ENCODE peak calls at places on chromosome 3, in four cellular contexts. B is breast epithelium, Z is IMR-90, C is uterus. X is an unnamed sample. For H3K36me3 and H3K4me1, the result is how much of the 10 kb centered on the place peaks cover.

GRCh38 chr3:148329481-148330220 is 368.1 kb upstream of the AGTR1 start:
- DNase-seq in B (no peak), Z (peak), C (no peak), X (no peak)

GRCh38 chr3:145557405-145557804 is 603.6 kb downstream of the PLOD2 start:
- DNase-seq in B (no peak), Z (no peak), C (no peak), X (no peak)

GRCh38 chr3:13753926-13754325 is 125.9 kb downstream of the WNT7A start:
- DNase-seq in B (no peak), Z (no peak), C (no peak), X (no peak)

GRCh38 chr3:4413467-4413866 is 53.6 kb downstream of the SUMF1 start:
- DNase-seq in B (no peak), Z (no peak), C (no peak), X (no peak)

GRCh38 chr3:4983739-4984510 is 4.7 kb downstream of the BHLHE40 start:
- DNase-seq in B (no peak), Z (peak), C (peak), X (peak)

GRCh38 chr3:147099076-147099475 is 307.3 kb downstream of the ZIC4 start:
- DNase-seq in B (no peak), Z (no peak), C (no peak), X (no peak)

GRCh38 chr3:30319713-30320112 is 286.7 kb upstream of the TGFBR2 start:
- DNase-seq in B (no peak), Z (peak), C (no peak), X (peak)

GRCh38 chr3:111846717-111847116 is 12.3 kb upstream of the PHLDB2 start:
- DNase-seq in B (no peak), Z (peak), C (no peak), X (no peak)

GRCh38 chr3:14411988-14412387 is 9.6 kb downstream of the SLC6A6 start:
- DNase-seq in B (no peak), Z (no peak), C (no peak), X (no peak)

GRCh38 chr3:47961815-47962606 is 54.2 kb downstream of the MAP4 start:
- DNase-seq in B (peak), Z (no peak), C (no peak), X (no peak)

GRCh38 chr3:106088270-106088669 is 219.5 kb upstream of the CBLB start:
- DNase-seq in B (no peak), Z (peak), C (no peak), X (no peak)

GRCh38 chr3:39068556-39068955 is 16.7 kb downstream of the WDR48 start:
- DNase-seq in B (no peak), Z (no peak), C (no peak), X (no peak)

GRCh38 chr3:157130138-157130880 is 29.6 kb downstream of the CCNL1 start:
- DNase-seq in B (peak), Z (peak), C (peak), X (peak)

GRCh38 chr3:196207159-196207832 is 3.9 kb downstream of the ZDHHC19 start:
- DNase-seq in B (no peak), Z (no peak), C (no peak), X (peak)

GRCh38 chr3:113485161-113485609 is 29.8 kb downstream of the SPICE1 start:
- DNase-seq in B (no peak), Z (no peak), C (no peak), X (no peak)

GRCh38 chr3:9068044-9068443 is 104.8 kb upstream of the RAD18 start:
- DNase-seq in B (no peak), Z (no peak), C (no peak), X (no peak)

GRCh38 chr3:47010050-47010712 is 30.7 kb downstream of the NBEAL2 start:
- DNase-seq in B (no peak), Z (no peak), C (peak), X (peak)

GRCh38 chr3:175983369-175983768 is 1124.2 kb downstream of the NAALADL2 start:
- DNase-seq in B (no peak), Z (peak), C (no peak), X (no peak)

GRCh38 chr3:123143669-123144411 is 57.9 kb upstream of the SEC22A start:
- DNase-seq in B (no peak), Z (peak), C (no peak), X (no peak)

GRCh38 chr3:138213373-138214085 is 26.4 kb downstream of the ARMC8 start:
- DNase-seq in B (no peak), Z (peak), C (no peak), X (no peak)

GRCh38 chr3:122745365-122746021 is 48.1 kb downstream of the HSPBAP1 start:
- DNase-seq in B (no peak), Z (peak), C (no peak), X (no peak)

GRCh38 chr3:56915969-56916586 is 114.3 kb upstream of the ARHGEF3 start:
- DNase-seq in B (no peak), Z (no peak), C (no peak), X (peak)

GRCh38 chr3:49803464-49804140 is 541 bp downstream of the INKA1 start:
- DNase-seq in B (peak), Z (peak), C (peak), X (no peak)

GRCh38 chr3:112635674-112636073 is 5.3 kb downstream of the CCDC80 start:
- DNase-seq in B (no peak), Z (peak), C (peak), X (no peak)

GRCh38 chr3:27610800-27611199 is 111.3 kb downstream of the EOMES start:
- DNase-seq in B (no peak), Z (no peak), C (no peak), X (no peak)

GRCh38 chr3:42704136-42704841 is 1.7 kb upstream of the HHATL start:
- DNase-seq in B (no peak), Z (no peak), C (no peak), X (no peak)

GRCh38 chr3:59535791-59536221 is 486.0 kb upstream of the CFAP20DC start:
- DNase-seq in B (no peak), Z (peak), C (no peak), X (no peak)

GRCh38 chr3:174538116-174538515 is 321.0 kb upstream of the NAALADL2 start:
- DNase-seq in B (no peak), Z (no peak), C (no peak), X (no peak)

GRCh38 chr3:57952208-57952631 is 56.0 kb upstream of the FLNB start:
- DNase-seq in B (peak), Z (peak), C (peak), X (peak)

GRCh38 chr3:29280675-29281264 is at the start of gene RBMS3:
- DNase-seq in B (peak), Z (peak), C (peak), X (peak)

GRCh38 chr3:122184591-122184929 is 1.1 kb downstream of the CASR start:
- DNase-seq in B (no peak), Z (no peak), C (no peak), X (no peak)

GRCh38 chr3:39234705-39235104 is 42.3 kb upstream of the XIRP1 start:
- DNase-seq in B (no peak), Z (no peak), C (no peak), X (no peak)

GRCh38 chr3:78281381-78281780 is 1241.5 kb downstream of the ROBO2 start:
- DNase-seq in B (no peak), Z (no peak), C (no peak), X (no peak)

GRCh38 chr3:111534701-111535100 is 7.3 kb upstream of the CD96 start:
- DNase-seq in B (no peak), Z (peak), C (no peak), X (no peak)

GRCh38 chr3:121482651-121483050 is 63.1 kb downstream of the POLQ start:
- DNase-seq in B (no peak), Z (peak), C (no peak), X (no peak)

GRCh38 chr3:194272221-194272620 is 78.9 kb downstream of the CPN2 start:
- DNase-seq in B (peak), Z (no peak), C (no peak), X (no peak)

GRCh38 chr3:54957711-54958110 is 29.9 kb upstream of the LRTM1 start:
- DNase-seq in B (no peak), Z (peak), C (no peak), X (no peak)

GRCh38 chr3:45832691-45833090 is 9.2 kb downstream of the LZTFL1 start:
- DNase-seq in B (no peak), Z (peak), C (no peak), X (no peak)

GRCh38 chr3:45826908-45827307 is 15.0 kb downstream of the LZTFL1 start:
- DNase-seq in B (no peak), Z (no peak), C (no peak), X (no peak)

GRCh38 chr3:45826321-45826720 is 15.6 kb downstream of the LZTFL1 start:
- DNase-seq in B (no peak), Z (no peak), C (no peak), X (no peak)

DNA sequence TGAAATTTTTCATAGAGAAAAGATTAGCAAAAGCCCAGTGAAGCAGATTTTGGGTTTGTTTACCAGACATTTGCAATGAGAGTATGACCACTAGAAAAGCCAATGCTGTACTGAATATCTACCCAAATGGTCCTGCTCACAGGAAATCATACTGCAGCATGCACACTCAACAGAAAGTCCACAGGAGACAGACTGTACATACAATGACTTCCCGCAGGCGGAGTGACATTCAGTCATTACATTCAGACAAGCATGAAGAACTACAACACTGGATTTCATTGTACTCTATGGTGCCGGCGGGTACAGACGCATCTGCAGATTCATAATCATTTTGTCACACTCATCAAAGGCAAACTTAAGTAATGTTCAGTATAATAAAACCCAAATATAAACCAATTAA is 11.8 kb downstream of the LZTFL1 start:
- DNase-seq in B (no peak), Z (no peak), C (no peak), X (no peak)
- H3K36me3 ChIP-seq in B (under half), Z (under half), C (under half), X (half or more)

DNA sequence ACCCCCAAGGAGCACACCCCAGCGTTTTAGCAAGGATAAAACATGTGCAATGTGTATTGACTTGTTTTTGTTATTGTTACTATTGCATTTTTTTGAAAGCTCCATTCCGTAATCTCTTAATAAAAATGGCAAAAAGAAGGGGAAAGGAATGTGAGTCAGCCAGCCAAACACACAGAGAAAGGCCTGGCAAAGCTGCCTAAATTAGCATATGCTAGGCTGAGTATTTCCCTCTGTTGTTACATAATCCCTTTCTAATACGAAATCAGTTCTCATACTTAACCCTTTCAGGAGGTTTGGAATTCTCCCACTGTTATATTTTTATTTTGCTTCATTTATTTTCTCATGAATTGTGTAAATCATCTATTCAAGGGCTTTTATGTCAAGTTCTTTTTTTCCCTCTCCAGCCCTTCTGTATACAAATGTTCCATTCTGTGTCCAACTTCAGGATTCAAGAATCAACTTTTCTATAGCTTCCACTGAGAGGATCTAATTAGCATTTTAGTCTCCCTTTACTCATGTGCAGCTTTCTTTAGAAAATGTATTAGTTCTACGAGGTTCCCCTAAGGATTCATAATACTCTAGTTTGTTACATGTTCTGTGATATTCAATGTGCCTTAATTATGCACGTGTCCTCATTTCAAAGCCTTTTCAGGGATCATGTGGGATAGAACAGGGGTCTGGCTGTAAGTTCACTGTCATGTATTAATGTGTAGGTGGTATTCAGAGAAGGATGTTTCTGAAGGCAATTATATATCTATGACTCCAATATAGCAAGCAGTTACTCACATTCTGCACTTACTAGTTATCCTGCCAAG is 9.2 kb downstream of the CADM2 start:
- DNase-seq in B (no peak), Z (no peak), C (no peak), X (no peak)
- H3K4me1 ChIP-seq in B (under half), Z (under half), C (under half), X (under half)

DNA sequence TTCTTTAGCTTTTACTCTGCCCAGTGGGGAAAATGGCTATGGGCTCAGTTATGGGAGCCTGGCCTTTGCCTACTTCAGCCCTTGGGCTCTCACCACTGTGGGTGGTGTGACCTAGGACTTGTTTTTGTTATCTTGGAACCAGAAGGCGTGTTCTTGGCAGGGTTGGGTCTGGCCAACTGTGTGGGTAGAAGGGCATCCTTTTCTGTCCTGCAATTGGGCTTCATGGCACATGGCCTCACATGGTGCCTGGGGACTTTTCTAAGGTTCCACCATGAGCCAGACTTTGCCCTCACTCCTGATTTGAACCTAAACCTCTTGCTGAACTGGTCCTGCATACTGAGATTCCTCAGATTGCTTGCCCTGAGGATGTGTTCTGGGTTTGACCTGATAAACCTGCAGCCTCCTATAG is 1.7 kb downstream of the GLYCTK start:
- DNase-seq in B (no peak), Z (no peak), C (no peak), X (no peak)
- TF ChIP-seq POLR2A in B (no peak), Z (no peak), C (no peak), X (no peak)

DNA sequence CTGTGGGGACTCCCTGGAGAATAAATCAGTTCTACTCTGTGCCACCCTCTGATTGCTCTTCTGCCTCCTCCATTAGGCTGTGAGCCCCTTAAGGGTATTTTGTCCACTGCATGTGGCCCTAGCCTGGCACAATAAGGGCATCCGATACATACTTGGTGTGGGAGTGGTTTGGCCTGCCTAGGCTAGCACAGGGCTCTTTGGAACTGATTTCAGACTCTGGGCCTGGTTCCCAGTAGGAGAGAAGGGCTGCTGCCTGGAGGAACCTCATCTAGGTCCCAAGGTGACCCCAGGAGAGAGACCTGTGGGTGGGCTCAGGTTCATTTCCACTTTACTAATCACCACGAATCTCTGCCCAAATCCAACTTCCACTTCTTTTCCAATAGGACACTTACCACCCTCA is 5.3 kb upstream of the CTDSPL start:
- DNase-seq in B (peak), Z (no peak), C (no peak), X (peak)
- H3K36me3 ChIP-seq in B (under half), Z (under half), C (under half), X (under half)

X was measured in heart left ventricle.